ENCODE peak calls at places on chromosomes 13 and 19, in nine cellular contexts. One of them, this sample, is unnamed.

GRCh38 chr13:80132741-80133601 is 208.0 kb downstream of the SPRY2 start:
- DNase-seq in GM12891: no peak
- DNase-seq in uterus: peak; percentile 61
- DNase-seq in breast epithelium: peak; percentile 53
- DNase-seq in esophagus squamous epithelium: no peak
- DNase-seq in ovary: peak; percentile 43
- DNase-seq in HCT116: no peak
- DNase-seq in NB4: peak; percentile 15
- DNase-seq in Peyer's patch: peak; percentile 83
- DNase-seq in this sample: peak; percentile 15

GRCh38 chr13:104098421-104098820 is 1032.2 kb upstream of the SLC10A2 start:
- DNase-seq in GM12891: no peak
- DNase-seq in uterus: no peak
- DNase-seq in breast epithelium: no peak
- DNase-seq in esophagus squamous epithelium: no peak
- DNase-seq in ovary: no peak
- DNase-seq in HCT116: no peak
- DNase-seq in NB4: no peak
- DNase-seq in Peyer's patch: no peak
- DNase-seq in this sample: no peak

GRCh38 chr13:20161275-20161950 is 561 bp upstream of the GJA3 start:
- DNase-seq in GM12891: no peak
- DNase-seq in uterus: no peak
- DNase-seq in breast epithelium: no peak
- DNase-seq in esophagus squamous epithelium: no peak
- DNase-seq in ovary: no peak
- DNase-seq in HCT116: no peak
- DNase-seq in NB4: peak; percentile 55
- DNase-seq in Peyer's patch: peak; percentile 81
- DNase-seq in this sample: no peak

GRCh38 chr19:17996826-17997316 is 11.1 kb upstream of the ARRDC2 start:
- DNase-seq in GM12891: peak; percentile 87
- DNase-seq in uterus: peak; percentile 88
- DNase-seq in breast epithelium: peak; percentile 80
- DNase-seq in esophagus squamous epithelium: no peak
- DNase-seq in ovary: peak; percentile 89
- DNase-seq in HCT116: peak; percentile 48
- DNase-seq in NB4: peak; percentile 80
- DNase-seq in Peyer's patch: peak; percentile 94
- DNase-seq in this sample: peak; percentile 93

GRCh38 chr19:9877775-9878510 is 42.8 kb downstream of the PIN1 start:
- DNase-seq in GM12891: no peak
- DNase-seq in uterus: no peak
- DNase-seq in breast epithelium: no peak
- DNase-seq in esophagus squamous epithelium: no peak
- DNase-seq in ovary: no peak
- DNase-seq in HCT116: peak; percentile 58
- DNase-seq in NB4: no peak
- DNase-seq in Peyer's patch: no peak
- DNase-seq in this sample: no peak

GRCh38 chr13:112775791-112776279 is 86.0 kb downstream of the ATP11A start:
- DNase-seq in GM12891: no peak
- DNase-seq in uterus: no peak
- DNase-seq in breast epithelium: no peak
- DNase-seq in esophagus squamous epithelium: no peak
- DNase-seq in ovary: peak; percentile 12
- DNase-seq in HCT116: no peak
- DNase-seq in NB4: no peak
- DNase-seq in Peyer's patch: peak; percentile 37
- DNase-seq in this sample: no peak

GRCh38 chr19:38079926-38080380 is 144.1 kb downstream of the DPF1 start:
- DNase-seq in GM12891: peak; percentile 74
- DNase-seq in uterus: no peak
- DNase-seq in breast epithelium: no peak
- DNase-seq in esophagus squamous epithelium: no peak
- DNase-seq in ovary: no peak
- DNase-seq in HCT116: no peak
- DNase-seq in NB4: peak; percentile 23
- DNase-seq in Peyer's patch: no peak
- DNase-seq in this sample: no peak

GRCh38 chr13:49669735-49670309 is 21.5 kb downstream of the EBPL start:
- DNase-seq in GM12891: no peak
- DNase-seq in uterus: no peak
- DNase-seq in breast epithelium: peak; percentile 21
- DNase-seq in esophagus squamous epithelium: no peak
- DNase-seq in ovary: peak; percentile 61
- DNase-seq in HCT116: peak; percentile 63
- DNase-seq in NB4: peak; percentile 64
- DNase-seq in Peyer's patch: peak; percentile 68
- DNase-seq in this sample: peak; percentile 73

GRCh38 chr13:79501538-79502232 is 20.7 kb downstream of the NDFIP2 start:
- DNase-seq in GM12891: no peak
- DNase-seq in uterus: no peak
- DNase-seq in breast epithelium: no peak
- DNase-seq in esophagus squamous epithelium: no peak
- DNase-seq in ovary: no peak
- DNase-seq in HCT116: no peak
- DNase-seq in NB4: no peak
- DNase-seq in Peyer's patch: no peak
- DNase-seq in this sample: no peak

GRCh38 chr19:6464070-6464873 is at the start of gene CRB3:
- DNase-seq in GM12891: no peak
- DNase-seq in uterus: no peak
- DNase-seq in breast epithelium: peak; percentile 86
- DNase-seq in esophagus squamous epithelium: no peak
- DNase-seq in ovary: no peak
- DNase-seq in HCT116: peak; percentile 80
- DNase-seq in NB4: no peak
- DNase-seq in Peyer's patch: peak; percentile 95
- DNase-seq in this sample: no peak

GRCh38 chr19:18415177-18415867 is 3.9 kb upstream of the SSBP4 start:
- DNase-seq in GM12891: no peak
- DNase-seq in uterus: peak; percentile 91
- DNase-seq in breast epithelium: peak; percentile 69
- DNase-seq in esophagus squamous epithelium: no peak
- DNase-seq in ovary: peak; percentile 90
- DNase-seq in HCT116: no peak
- DNase-seq in NB4: peak; percentile 94
- DNase-seq in Peyer's patch: peak; percentile 70
- DNase-seq in this sample: no peak

GRCh38 chr13:86856996-86857395 is 814.2 kb upstream of the SLITRK5 start:
- DNase-seq in GM12891: no peak
- DNase-seq in uterus: no peak
- DNase-seq in breast epithelium: no peak
- DNase-seq in esophagus squamous epithelium: no peak
- DNase-seq in ovary: no peak
- DNase-seq in HCT116: peak; percentile 47
- DNase-seq in NB4: no peak
- DNase-seq in Peyer's patch: no peak
- DNase-seq in this sample: no peak

GRCh38 chr13:100941811-100942361 is 267.3 kb upstream of the TMTC4 start:
- DNase-seq in GM12891: no peak
- DNase-seq in uterus: no peak
- DNase-seq in breast epithelium: no peak
- DNase-seq in esophagus squamous epithelium: no peak
- DNase-seq in ovary: no peak
- DNase-seq in HCT116: no peak
- DNase-seq in NB4: no peak
- DNase-seq in Peyer's patch: no peak
- DNase-seq in this sample: no peak

GRCh38 chr13:37621811-37622361 is 23.3 kb upstream of the POSTN start:
- DNase-seq in GM12891: no peak
- DNase-seq in uterus: peak; percentile 15
- DNase-seq in breast epithelium: no peak
- DNase-seq in esophagus squamous epithelium: no peak
- DNase-seq in ovary: no peak
- DNase-seq in HCT116: no peak
- DNase-seq in NB4: no peak
- DNase-seq in Peyer's patch: no peak
- DNase-seq in this sample: no peak

GRCh38 chr19:49186108-49186507 is 28.5 kb downstream of the TRPM4 start:
- DNase-seq in GM12891: no peak
- DNase-seq in uterus: no peak
- DNase-seq in breast epithelium: no peak
- DNase-seq in esophagus squamous epithelium: no peak
- DNase-seq in ovary: no peak
- DNase-seq in HCT116: no peak
- DNase-seq in NB4: no peak
- DNase-seq in Peyer's patch: no peak
- DNase-seq in this sample: no peak

GRCh38 chr19:15283141-15283885 is 49.0 kb downstream of the BRD4 start:
- DNase-seq in GM12891: no peak
- DNase-seq in uterus: no peak
- DNase-seq in breast epithelium: no peak
- DNase-seq in esophagus squamous epithelium: no peak
- DNase-seq in ovary: peak; percentile 40
- DNase-seq in HCT116: no peak
- DNase-seq in NB4: no peak
- DNase-seq in Peyer's patch: peak; percentile 66
- DNase-seq in this sample: peak; percentile 16

GRCh38 chr19:31439270-31439573 is 90.0 kb upstream of the TSHZ3 start:
- DNase-seq in GM12891: no peak
- DNase-seq in uterus: no peak
- DNase-seq in breast epithelium: no peak
- DNase-seq in esophagus squamous epithelium: no peak
- DNase-seq in ovary: no peak
- DNase-seq in HCT116: no peak
- DNase-seq in NB4: no peak
- DNase-seq in Peyer's patch: no peak
- DNase-seq in this sample: no peak

GRCh38 chr13:30685320-30685859 is 50.0 kb upstream of the ALOX5AP start:
- DNase-seq in GM12891: no peak
- DNase-seq in uterus: no peak
- DNase-seq in breast epithelium: no peak
- DNase-seq in esophagus squamous epithelium: no peak
- DNase-seq in ovary: no peak
- DNase-seq in HCT116: no peak
- DNase-seq in NB4: no peak
- DNase-seq in Peyer's patch: no peak
- DNase-seq in this sample: no peak

GRCh38 chr19:5316138-5316537 is 24.5 kb downstream of the PTPRS start:
- DNase-seq in GM12891: no peak
- DNase-seq in uterus: no peak
- DNase-seq in breast epithelium: no peak
- DNase-seq in esophagus squamous epithelium: no peak
- DNase-seq in ovary: no peak
- DNase-seq in HCT116: no peak
- DNase-seq in NB4: no peak
- DNase-seq in Peyer's patch: no peak
- DNase-seq in this sample: no peak

GRCh38 chr19:37930416-37930815 is 23.4 kb downstream of the SIPA1L3 start:
- DNase-seq in GM12891: no peak
- DNase-seq in uterus: no peak
- DNase-seq in breast epithelium: no peak
- DNase-seq in esophagus squamous epithelium: no peak
- DNase-seq in ovary: no peak
- DNase-seq in HCT116: no peak
- DNase-seq in NB4: no peak
- DNase-seq in Peyer's patch: peak; percentile 61
- DNase-seq in this sample: no peak

GRCh38 chr13:33846306-33847062 is 28.5 kb downstream of the RFC3 start:
- DNase-seq in GM12891: no peak
- DNase-seq in uterus: no peak
- DNase-seq in breast epithelium: no peak
- DNase-seq in esophagus squamous epithelium: no peak
- DNase-seq in ovary: no peak
- DNase-seq in HCT116: no peak
- DNase-seq in NB4: no peak
- DNase-seq in Peyer's patch: no peak
- DNase-seq in this sample: no peak
- TF ChIP-seq POLR2A in GM12891: peak; percentile 28
- TF ChIP-seq POLR2A in uterus: no peak
- TF ChIP-seq POLR2A in breast epithelium: no peak
- TF ChIP-seq POLR2A in esophagus squamous epithelium: no peak
- TF ChIP-seq POLR2A in ovary: no peak
- TF ChIP-seq POLR2A in HCT116: no peak
- TF ChIP-seq POLR2A in NB4: no peak
- TF ChIP-seq POLR2A in Peyer's patch: no peak
- TF ChIP-seq POLR2A in this sample: no peak

DNA sequence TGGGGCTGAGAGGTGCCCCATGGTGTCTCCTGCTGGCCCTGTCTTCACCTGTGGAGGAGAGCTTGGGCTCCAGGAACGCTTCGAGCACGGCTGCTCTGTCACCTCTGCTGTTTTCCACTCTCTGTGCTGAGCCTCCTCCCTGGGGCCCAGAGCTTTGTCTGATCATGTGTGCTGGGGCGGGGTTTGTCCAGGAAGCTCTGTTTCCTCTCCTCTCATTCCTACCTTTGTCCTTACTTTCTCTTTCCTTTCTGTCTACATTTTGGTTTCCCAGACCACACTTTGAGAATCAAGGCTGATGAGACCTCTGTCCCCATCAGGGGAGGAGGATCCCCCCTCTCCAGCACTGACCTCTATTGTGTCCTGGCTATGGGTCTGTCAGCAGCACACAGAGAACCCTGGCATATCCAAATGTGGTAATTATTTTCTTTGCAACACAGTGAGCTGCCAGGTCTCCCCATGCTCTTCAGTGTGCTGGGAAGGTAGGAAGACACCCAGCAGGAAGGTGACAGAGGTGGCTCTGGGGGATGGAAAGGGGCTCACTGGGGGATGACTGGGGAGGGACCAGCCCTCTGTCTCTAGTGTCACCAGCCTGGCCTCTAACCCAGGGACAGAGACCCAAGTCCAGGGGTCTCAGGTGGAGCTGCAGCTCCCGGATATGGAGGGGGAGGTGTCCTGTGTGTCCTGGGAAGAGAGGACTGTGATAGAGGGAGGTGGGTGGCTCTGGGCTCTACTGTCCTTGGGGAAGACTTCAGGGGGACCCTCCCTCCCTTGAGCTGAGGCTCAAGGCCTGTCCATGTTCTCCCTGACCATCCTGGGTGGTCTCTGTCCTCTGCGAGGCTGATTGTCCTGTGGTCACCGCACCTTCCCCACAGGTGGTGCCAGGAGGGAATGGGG is at the start of gene CEACAM1:
- DNase-seq in GM12891: peak; percentile 44
- DNase-seq in uterus: no peak
- DNase-seq in breast epithelium: peak; percentile 72
- DNase-seq in esophagus squamous epithelium: no peak
- DNase-seq in ovary: no peak
- DNase-seq in HCT116: no peak
- DNase-seq in NB4: no peak
- DNase-seq in Peyer's patch: peak; percentile 92
- DNase-seq in this sample: no peak
- TF ChIP-seq POLR2A in GM12891: no peak
- TF ChIP-seq POLR2A in uterus: peak; percentile 28
- TF ChIP-seq POLR2A in breast epithelium: no peak
- TF ChIP-seq POLR2A in esophagus squamous epithelium: no peak
- TF ChIP-seq POLR2A in ovary: no peak
- TF ChIP-seq POLR2A in HCT116: no peak
- TF ChIP-seq POLR2A in NB4: no peak
- TF ChIP-seq POLR2A in Peyer's patch: peak; percentile 96
- TF ChIP-seq POLR2A in this sample: no peak

GRCh38 chr19:45250832-45251451 is at the start of gene MARK4:
- DNase-seq in GM12891: peak; percentile 97
- DNase-seq in uterus: peak; percentile 62
- DNase-seq in breast epithelium: peak; percentile 41
- DNase-seq in esophagus squamous epithelium: no peak
- DNase-seq in ovary: peak; percentile 63
- DNase-seq in HCT116: peak; percentile 16
- DNase-seq in NB4: peak; percentile 58
- DNase-seq in Peyer's patch: peak; percentile 63
- DNase-seq in this sample: peak; percentile 73
- TF ChIP-seq POLR2A in GM12891: no peak
- TF ChIP-seq POLR2A in uterus: peak; percentile 27
- TF ChIP-seq POLR2A in breast epithelium: no peak
- TF ChIP-seq POLR2A in esophagus squamous epithelium: no peak
- TF ChIP-seq POLR2A in ovary: no peak
- TF ChIP-seq POLR2A in HCT116: peak; percentile 52
- TF ChIP-seq POLR2A in NB4: no peak
- TF ChIP-seq POLR2A in Peyer's patch: no peak
- TF ChIP-seq POLR2A in this sample: no peak

GRCh38 chr19:41892173-41892902 is 9.4 kb downstream of the ARHGEF1 start:
- DNase-seq in GM12891: no peak
- DNase-seq in uterus: no peak
- DNase-seq in breast epithelium: no peak
- DNase-seq in esophagus squamous epithelium: no peak
- DNase-seq in ovary: no peak
- DNase-seq in HCT116: no peak
- DNase-seq in NB4: no peak
- DNase-seq in Peyer's patch: no peak
- DNase-seq in this sample: no peak
- TF ChIP-seq POLR2A in GM12891: no peak
- TF ChIP-seq POLR2A in uterus: no peak
- TF ChIP-seq POLR2A in breast epithelium: no peak
- TF ChIP-seq POLR2A in esophagus squamous epithelium: no peak
- TF ChIP-seq POLR2A in ovary: no peak
- TF ChIP-seq POLR2A in HCT116: no peak
- TF ChIP-seq POLR2A in NB4: no peak
- TF ChIP-seq POLR2A in Peyer's patch: no peak
- TF ChIP-seq POLR2A in this sample: no peak

This sample was measured in erythroblast.